ENCODE peak calls at places on chromosomes 7 and 10, in five cellular contexts. M, C, B, K and U are unnamed samples.

GRCh38 chr7:113730309-113730955 is 188.4 kb downstream of the PPP1R3A start:
- DNase-seq in K (no peak), M (no peak), B (peak; percentile 68), C (no peak), U (no peak)

GRCh38 chr7:80236696-80237095 is 102.1 kb downstream of the GNAI1 start:
- DNase-seq in M (no peak), B (no peak), C (no peak), K (no peak), U (no peak)

GRCh38 chr7:27172823-27173411 is 1.2 kb downstream of the HOXA10 start:
- DNase-seq in M (no peak), K (no peak), C (peak; percentile 89), B (peak; percentile 96), U (peak; percentile 89)

GRCh38 chr10:13528138-13528874 is 508 bp downstream of the BEND7 start:
- DNase-seq in B (peak; percentile 34), M (peak; percentile 34), C (peak; percentile 25), K (peak; percentile 28), U (peak; percentile 63)

GRCh38 chr7:96674565-96674964 is 35.1 kb downstream of the SEM1 start:
- DNase-seq in B (no peak), C (no peak), M (no peak), K (no peak), U (no peak)

GRCh38 chr7:66503551-66504031 is 125.1 kb upstream of the KCTD7 start:
- DNase-seq in M (no peak), C (no peak), B (no peak), K (no peak), U (no peak)

GRCh38 chr7:136709876-136710275 is 158.6 kb upstream of the CHRM2 start:
- DNase-seq in C (no peak), B (no peak), M (no peak), K (no peak), U (no peak)

GRCh38 chr7:55077581-55078410 is 59.0 kb downstream of the EGFR start:
- DNase-seq in K (no peak), C (peak; percentile 92), B (no peak), M (no peak), U (peak; percentile 93)

GRCh38 chr7:151851160-151851751 is 25.7 kb downstream of the PRKAG2 start:
- DNase-seq in B (no peak), C (no peak), M (no peak), K (peak; percentile 75), U (no peak)

GRCh38 chr7:93765475-93765874 is 125.1 kb downstream of the TFPI2 start:
- DNase-seq in C (no peak), K (no peak), M (no peak), B (no peak), U (no peak)

GRCh38 chr10:76632158-76633051 is 1005.2 kb downstream of the KCNMA1 start:
- DNase-seq in M (no peak), B (no peak), K (peak; percentile 42), C (peak; percentile 61), U (peak; percentile 36)

GRCh38 chr7:16343612-16344011 is 77.7 kb downstream of the CRPPA start:
- DNase-seq in B (no peak), M (no peak), C (no peak), K (no peak), U (no peak)

GRCh38 chr10:53839437-53840039 is 961.5 kb downstream of the PCDH15 start:
- DNase-seq in M (no peak), C (no peak), K (no peak), B (peak; percentile 9), U (no peak)

GRCh38 chr10:99965700-99966099 is 44.0 kb downstream of the DNMBP start:
- DNase-seq in B (no peak), C (no peak), M (no peak), K (no peak), U (no peak)

GRCh38 chr10:70886921-70887665 is 1.3 kb downstream of the PCBD1 start:
- DNase-seq in M (no peak), C (no peak), K (no peak), B (peak; percentile 27), U (no peak)

GRCh38 chr10:104580321-104580720 is 60.8 kb upstream of the SORCS3 start:
- DNase-seq in M (no peak), B (peak; percentile 76), K (no peak), C (no peak), U (no peak)

GRCh38 chr7:132825222-132825621 is 249.0 kb upstream of the PLXNA4 start:
- DNase-seq in C (no peak), K (no peak), M (no peak), B (no peak), U (no peak)

GRCh38 chr10:93290661-93291354 is 191.3 kb downstream of the MYOF start:
- DNase-seq in C (no peak), K (peak; percentile 77), B (no peak), M (no peak), U (no peak)

GRCh38 chr7:156585025-156585648 is 55.4 kb upstream of the RNF32 start:
- DNase-seq in B (no peak), M (no peak), K (no peak), C (no peak), U (no peak)

GRCh38 chr10:87850742-87851205 is 12.6 kb downstream of the KLLN start:
- DNase-seq in C (peak; percentile 70), K (peak; percentile 71), B (peak; percentile 85), M (no peak), U (no peak)

GRCh38 chr10:348456-348855 is 213.2 kb downstream of the ZMYND11 start:
- DNase-seq in K (no peak), B (no peak), M (no peak), C (no peak), U (no peak)

GRCh38 chr7:78828317-78828716 is 625.1 kb downstream of the MAGI2 start:
- DNase-seq in M (no peak), B (no peak), C (no peak), K (no peak), U (no peak)

GRCh38 chr7:390761-391410 is 100.9 kb downstream of the FOXL3 start:
- DNase-seq in M (no peak), B (no peak), K (no peak), C (peak; percentile 12), U (peak; percentile 11)